ENCODE peak calls at places on chromosome 21, in five cellular contexts. J is left ventricle myocardium inferior, U is MM.1S, H is tibial artery, K is AG09309. G is an unnamed sample.

GRCh38 chr21:26169061-26169610 is 1.4 kb downstream of the APP start:
- DNase-seq in H (peak; percentile 33), K (no peak), J (peak; percentile 26), U (peak; percentile 77), G (no peak)

GRCh38 chr21:35041122-35041521 is 8.0 kb downstream of the RUNX1 start:
- DNase-seq in H (no peak), U (no peak), K (no peak), J (no peak), G (no peak)

GRCh38 chr21:24456358-24456757 is 1150.9 kb downstream of the MRPL39 start:
- DNase-seq in J (no peak), K (no peak), H (no peak), U (no peak), G (no peak)

GRCh38 chr21:46674430-46675007 is 39.0 kb downstream of the PRMT2 start:
- DNase-seq in H (no peak), K (no peak), U (no peak), J (no peak), G (no peak)

GRCh38 chr21:29499229-29499628 is 200.5 kb downstream of the BACH1 start:
- DNase-seq in U (no peak), H (no peak), J (no peak), K (no peak), G (no peak)

GRCh38 chr21:39332175-39332574 is 16.7 kb downstream of the HMGN1 start:
- DNase-seq in J (no peak), K (no peak), U (no peak), H (no peak), G (no peak)

GRCh38 chr21:33299181-33299752 is 25.5 kb upstream of the IFNAR1 start:
- DNase-seq in H (no peak), U (peak; percentile 83), J (no peak), K (no peak), G (no peak)

GRCh38 chr21:43355925-43356289 is 71.0 kb downstream of the SIK1 start:
- DNase-seq in K (no peak), H (no peak), J (no peak), U (no peak), G (no peak)

GRCh38 chr21:33039542-33039941 is 13.8 kb downstream of the OLIG2 start:
- DNase-seq in H (no peak), J (no peak), K (no peak), U (no peak), G (no peak)

GRCh38 chr21:44510109-44510507 is 29.9 kb downstream of the KRTAP10-1 start:
- DNase-seq in J (no peak), K (no peak), H (no peak), U (no peak), G (no peak)
- H3K4me3 ChIP-seq in J (no peak overlapping the region), K (no peak overlapping the region), H (no peak overlapping the region), U (peak overlapping the region; percentile 25), G (no peak overlapping the region)

GRCh38 chr21:18468775-18469174 is 65.2 kb upstream of the TMPRSS15 start:
- DNase-seq in H (no peak), J (no peak), K (no peak), U (peak; percentile 60), G (no peak)
- H3K4me3 ChIP-seq in H (no peak overlapping the region), J (no peak overlapping the region), K (no peak overlapping the region), U (peak overlapping the region; percentile 47), G (no peak overlapping the region)

GRCh38 chr21:36428789-36429671 is 43.8 kb downstream of the CHAF1B start:
- DNase-seq in K (no peak), H (no peak), U (no peak), J (no peak), G (no peak)

GRCh38 chr21:36427502-36427901 is 42.3 kb downstream of the CHAF1B start:
- DNase-seq in H (no peak), K (no peak), U (no peak), J (no peak), G (no peak)

GRCh38 chr21:36431252-36431651 is 46.1 kb downstream of the CHAF1B start:
- DNase-seq in J (no peak), K (no peak), U (no peak), H (no peak), G (no peak)

GRCh38 chr21:36430841-36431240 is 45.6 kb downstream of the CHAF1B start:
- DNase-seq in H (no peak), U (no peak), K (no peak), J (no peak), G (no peak)

GRCh38 chr21:36429672-36430546 is 44.7 kb downstream of the CHAF1B start:
- DNase-seq in H (peak; percentile 89), K (peak; percentile 92), J (peak; percentile 64), U (no peak), G (peak; percentile 94)
- H3K4me3 ChIP-seq in H (peak overlapping the region; percentile 28), K (peak overlapping the region; percentile 42), J (peak overlapping the region; percentile 56), U (no peak overlapping the region), G (peak overlapping the region; percentile 45)

DNA sequence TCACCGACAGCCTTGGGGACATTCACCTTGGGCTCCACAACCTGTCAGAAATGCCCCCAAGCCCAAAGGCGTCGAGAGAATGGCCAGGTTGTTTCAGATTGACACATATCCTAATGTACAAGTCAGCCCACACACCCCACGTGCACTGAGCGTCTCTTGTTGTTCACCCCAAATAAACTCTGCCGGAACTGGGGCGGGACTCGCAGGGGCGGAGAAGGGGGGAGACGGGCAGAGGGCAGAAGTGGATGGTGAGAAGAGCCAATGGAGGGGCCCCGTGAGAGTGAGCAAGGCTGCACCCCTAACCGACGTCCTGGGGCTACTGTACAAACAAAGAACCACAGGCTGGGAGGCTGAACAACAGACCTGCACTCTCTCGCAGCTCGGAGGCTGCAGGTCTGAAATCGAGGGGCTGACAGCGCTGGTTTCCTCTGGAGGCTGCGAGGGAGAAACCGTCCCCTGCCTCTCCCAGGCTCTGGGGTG is 8.5 kb upstream of the UMODL1 start:
- DNase-seq in K (no peak), J (no peak), H (peak; percentile 59), U (peak; percentile 99), G (no peak)
- H3K4me3 ChIP-seq in K (no peak overlapping the region), J (no peak overlapping the region), H (no peak overlapping the region), U (peak overlapping the region; percentile 66), G (no peak overlapping the region)

DNA sequence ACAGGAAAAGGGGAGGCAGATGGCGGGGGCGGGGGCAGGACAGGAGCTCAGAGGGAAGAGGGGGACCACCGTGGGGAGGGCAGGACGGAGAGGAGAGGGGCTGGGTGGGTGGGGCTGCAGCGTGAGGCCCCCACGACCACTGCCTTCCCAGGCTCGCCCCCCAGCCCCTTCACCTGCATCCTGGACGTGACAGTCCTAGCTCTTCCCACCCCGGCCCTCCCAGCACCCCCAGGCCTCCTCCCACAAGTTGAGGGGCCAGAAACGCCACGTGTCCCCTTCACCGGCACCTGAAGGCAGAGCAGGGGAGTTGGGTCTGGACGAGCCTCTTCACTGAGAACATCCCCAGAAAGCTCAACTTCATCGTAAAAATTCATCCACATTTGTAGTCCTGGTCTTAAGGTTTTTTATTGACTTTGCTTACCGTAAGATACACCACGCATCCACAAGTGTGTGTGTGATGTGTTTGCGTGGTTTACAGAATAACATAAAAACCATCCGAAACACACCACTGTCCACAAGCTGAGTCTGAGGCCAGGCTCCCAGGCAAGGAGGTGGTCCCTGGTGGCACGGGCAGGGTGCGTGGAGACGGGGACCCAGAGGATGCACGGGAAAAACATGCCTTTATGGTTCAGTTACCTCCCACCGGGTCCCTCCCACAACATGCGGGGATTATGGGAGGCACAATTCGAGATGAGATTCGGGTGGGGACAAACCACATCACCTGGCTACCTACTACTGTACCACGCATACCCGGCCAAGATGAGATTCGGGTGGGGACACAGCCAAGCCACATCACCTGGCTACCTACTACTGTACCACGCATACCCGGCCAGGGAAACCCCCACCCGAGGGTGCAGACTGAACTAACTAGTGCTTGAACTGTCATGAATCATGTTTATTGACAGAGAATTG is 13.9 kb upstream of the COL18A1 start:
- DNase-seq in J (peak; percentile 7), U (no peak), K (no peak), H (no peak), G (no peak)
- H3K4me3 ChIP-seq in J (no peak overlapping the region), U (no peak overlapping the region), K (no peak overlapping the region), H (no peak overlapping the region), G (no peak overlapping the region)

GRCh38 chr21:42251654-42252053 is 32.7 kb downstream of the ABCG1 start:
- DNase-seq in H (no peak), K (no peak), U (no peak), J (peak; percentile 5), G (no peak)

GRCh38 chr21:42252267-42252666 is 33.3 kb downstream of the ABCG1 start:
- DNase-seq in H (no peak), J (no peak), K (no peak), U (no peak), G (no peak)

GRCh38 chr21:42248783-42249597 is 30.1 kb downstream of the ABCG1 start:
- DNase-seq in K (no peak), J (no peak), H (no peak), U (peak; percentile 46), G (no peak)

GRCh38 chr21:42252778-42253340 is 33.9 kb downstream of the ABCG1 start:
- DNase-seq in J (no peak), K (no peak), H (no peak), U (no peak), G (no peak)

DNA sequence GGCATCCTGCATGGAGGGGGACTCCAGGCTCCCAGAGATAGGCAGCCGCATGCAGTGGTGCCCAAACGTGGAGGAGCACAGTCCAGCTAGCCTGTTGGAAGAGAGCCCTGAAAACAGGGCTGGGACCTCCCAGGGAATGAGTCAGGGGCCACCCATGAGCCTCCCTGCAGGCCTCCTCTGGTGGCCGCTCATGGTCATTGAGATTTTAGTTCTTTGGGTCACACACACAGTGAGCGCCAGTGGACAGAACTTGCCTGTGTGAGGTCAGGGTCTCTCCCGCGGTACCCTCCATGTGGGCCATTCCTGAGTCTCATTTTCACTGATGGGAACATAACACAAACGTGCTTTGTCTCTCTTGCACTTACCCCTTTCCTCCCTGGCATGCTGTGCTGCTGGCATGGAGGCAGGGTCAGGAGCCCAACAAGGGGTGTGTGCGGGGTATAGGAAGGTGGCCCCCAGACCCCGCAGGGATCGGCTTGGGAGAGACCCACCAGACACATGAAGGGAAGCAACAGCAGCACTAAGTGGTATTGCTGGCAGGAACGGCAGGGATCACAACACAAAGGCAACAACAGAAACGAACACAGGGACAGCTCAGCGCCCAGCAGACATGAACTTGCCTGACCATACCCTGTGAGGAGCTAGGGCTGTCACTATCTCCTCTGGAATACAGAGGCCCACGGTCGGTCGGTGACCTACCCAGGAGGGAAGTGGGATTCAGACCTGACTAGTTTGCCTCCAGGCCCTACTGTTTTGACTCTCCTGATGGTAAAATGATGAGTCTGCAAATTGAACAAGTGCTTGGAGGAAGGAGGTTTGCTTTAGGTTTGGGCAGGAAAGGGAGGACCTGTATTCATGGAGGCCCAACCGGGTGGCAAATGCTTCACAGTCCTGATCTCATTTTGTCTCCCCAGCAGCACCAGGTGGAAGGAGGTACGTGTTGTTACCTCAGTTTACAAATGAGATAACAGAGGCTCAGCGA is 31.8 kb downstream of the ABCG1 start:
- DNase-seq in K (no peak), U (no peak), J (no peak), H (no peak), G (no peak)
- H3K4me3 ChIP-seq in K (no peak overlapping the region), U (no peak overlapping the region), J (no peak overlapping the region), H (no peak overlapping the region), G (no peak overlapping the region)

G was measured in epithelial cell of proximal tubule.